ENCODE peak calls at places on chromosome 6, in four cellular contexts. I is upper lobe of left lung, E is activated B cell treated with CpG ODN at 0.5 μM for 24 hours, C is left cardiac atrium. G is an unnamed sample.

GRCh38 chr6:106087548-106088325 is 1.6 kb downstream of the PRDM1 start:
- ATAC-seq in I (no peak), E (no peak), C (no peak), G (no peak)

GRCh38 chr6:74044417-74045096 is 348.6 kb downstream of the CD109 start:
- ATAC-seq in I (no peak), E (no peak), C (no peak), G (no peak)

GRCh38 chr6:135231469-135231844 is 50.3 kb downstream of the MYB start:
- ATAC-seq in I (no peak), E (no peak), C (no peak), G (no peak)

GRCh38 chr6:141252828-141253608 is 879.7 kb upstream of the GJE1 start:
- ATAC-seq in I (no peak), E (no peak), C (peak), G (peak)

GRCh38 chr6:166507380-166507779 is 79.1 kb downstream of the RAMACL start:
- ATAC-seq in I (no peak), E (no peak), C (no peak), G (no peak)

GRCh38 chr6:96626749-96627353 is 63.9 kb downstream of the FHL5 start:
- ATAC-seq in I (no peak), E (peak), C (peak), G (no peak)

GRCh38 chr6:8245736-8246135 is 143.4 kb upstream of the EEF1E1 start:
- ATAC-seq in I (no peak), E (no peak), C (no peak), G (no peak)

GRCh38 chr6:1621328-1621701 is 11.6 kb downstream of the FOXC1 start:
- ATAC-seq in I (no peak), E (no peak), C (no peak), G (no peak)

GRCh38 chr6:139011980-139012379 is 16.6 kb upstream of the ABRACL start:
- ATAC-seq in I (no peak), E (no peak), C (no peak), G (no peak)

GRCh38 chr6:158356586-158357546 is 44.6 kb downstream of the TULP4 start:
- ATAC-seq in I (no peak), E (no peak), C (no peak), G (no peak)

GRCh38 chr6:33589366-33589722 is 9.3 kb upstream of the BAK1 start:
- ATAC-seq in I (no peak), E (no peak), C (peak), G (peak)

GRCh38 chr6:132749111-132749510 is 8.6 kb downstream of the VNN2 start:
- ATAC-seq in I (no peak), E (no peak), C (no peak), G (peak)

GRCh38 chr6:13278991-13279390 is 49.3 kb downstream of the TBC1D7 start:
- ATAC-seq in I (no peak), E (no peak), C (no peak), G (no peak)

GRCh38 chr6:90534337-90535025 is 52.4 kb downstream of the MAP3K7 start:
- ATAC-seq in I (no peak), E (no peak), C (no peak), G (no peak)

GRCh38 chr6:9140181-9140580 is 704.8 kb upstream of the SLC35B3 start:
- ATAC-seq in I (no peak), E (no peak), C (no peak), G (no peak)

GRCh38 chr6:157539421-157539822 is 158.4 kb downstream of the ZDHHC14 start:
- ATAC-seq in I (no peak), E (peak), C (no peak), G (no peak)

GRCh38 chr6:16432075-16433032 is 194.0 kb downstream of the GMPR start:
- ATAC-seq in I (no peak), E (peak), C (no peak), G (no peak)

GRCh38 chr6:121652726-121653623 is 217.5 kb downstream of the GJA1 start:
- ATAC-seq in I (no peak), E (no peak), C (peak), G (peak)

GRCh38 chr6:29627762-29628418 is 5.1 kb downstream of the GABBR1 start:
- ATAC-seq in I (peak), E (peak), C (peak), G (peak)

GRCh38 chr6:30886897-30887255 is 2.6 kb downstream of the DDR1 start:
- ATAC-seq in I (no peak), E (no peak), C (no peak), G (no peak)

GRCh38 chr6:37623666-37624065 is 74.0 kb downstream of the MDGA1 start:
- ATAC-seq in I (no peak), E (no peak), C (no peak), G (no peak)

GRCh38 chr6:113377362-113377942 is 479.7 kb upstream of the MARCKS start:
- ATAC-seq in I (no peak), E (no peak), C (no peak), G (no peak)

GRCh38 chr6:107740496-107741190 is 83.5 kb downstream of the SCML4 start:
- ATAC-seq in I (no peak), E (peak), C (no peak), G (no peak)

GRCh38 chr6:33427585-33428218 is 7.8 kb downstream of the SYNGAP1 start:
- ATAC-seq in I (no peak), E (peak), C (no peak), G (no peak)

GRCh38 chr6:18667612-18668011 is 280.5 kb downstream of the RNF144B start:
- ATAC-seq in I (no peak), E (no peak), C (no peak), G (no peak)